ENCODE peak calls at places on chromosomes 2 and 18, in four cellular contexts. W is NCI-H1105 treated with DMSO at 0.1 percent for 48 hours, E is dorsolateral prefrontal cortex, G is caudate nucleus. Y is an unnamed sample.

GRCh38 chr2:216206821-216207220 is 97.7 kb downstream of the XRCC5 start:
- DNase-seq in W (no peak), E (no peak), G (no peak), Y (no peak)

GRCh38 chr2:190679813-190680591 is 31.1 kb downstream of the NAB1 start:
- DNase-seq in W (peak; percentile 27), E (no peak), G (peak; percentile 44), Y (no peak)

GRCh38 chr18:30376515-30376914 is 666.0 kb downstream of the DSC3 start:
- DNase-seq in W (peak; percentile 15), E (no peak), G (no peak), Y (no peak)

GRCh38 chr2:167275066-167275465 is 386.8 kb downstream of the XIRP2 start:
- DNase-seq in W (no peak), E (no peak), G (no peak), Y (no peak)

GRCh38 chr2:111990856-111991255 is 64.2 kb upstream of the TMEM87B start:
- DNase-seq in W (no peak), E (no peak), G (no peak), Y (no peak)

GRCh38 chr2:105999590-105999989 is 194.5 kb downstream of the UXS1 start:
- DNase-seq in W (no peak), E (no peak), G (no peak), Y (no peak)

GRCh38 chr2:25856377-25856776 is 21.9 kb downstream of the ASXL2 start:
- DNase-seq in W (no peak), E (no peak), G (no peak), Y (no peak)

GRCh38 chr2:69214898-69215297 is 172.1 kb downstream of the GFPT1 start:
- DNase-seq in W (no peak), E (no peak), G (no peak), Y (no peak)